ENCODE peak calls at places on chromosomes 13 and 19, in four cellular contexts. X is neural progenitor cell, H is fibroblast of lung, V is endodermal cell. B is an unnamed sample.

GRCh38 chr19:23415034-23415433 is 19.8 kb upstream of the ZNF91 start:
- DNase-seq in H (no peak), X (peak; percentile 42), V (no peak), B (no peak)

GRCh38 chr19:39740395-39740794 is 2.6 kb upstream of the CLC start:
- DNase-seq in V (no peak), H (no peak), X (no peak), B (no peak)

GRCh38 chr19:18967358-18968146 is 26.5 kb upstream of the HOMER3 start:
- DNase-seq in X (no peak), V (no peak), H (peak; percentile 13), B (peak; percentile 33)

GRCh38 chr13:87259479-87260083 is 411.6 kb upstream of the SLITRK5 start:
- DNase-seq in H (peak; percentile 12), X (peak; percentile 61), V (peak; percentile 79), B (no peak)

GRCh38 chr13:50161052-50161451 is 145.8 kb downstream of the KCNRG start:
- DNase-seq in V (no peak), H (peak; percentile 45), X (no peak), B (peak; percentile 42)

GRCh38 chr19:1166872-1167573 is 7.0 kb downstream of the SBNO2 start:
- DNase-seq in X (no peak), V (no peak), H (no peak), B (no peak)

GRCh38 chr19:33419763-33420080 is 46.2 kb downstream of the CEBPG start:
- DNase-seq in V (peak; percentile 92), H (no peak), X (peak; percentile 88), B (no peak)

GRCh38 chr13:20826301-20826700 is 52.5 kb upstream of the EEF1AKMT1 start:
- DNase-seq in H (no peak), X (no peak), V (no peak), B (no peak)

GRCh38 chr19:38070573-38070972 is 153.4 kb downstream of the DPF1 start:
- DNase-seq in H (peak; percentile 43), X (no peak), V (no peak), B (peak; percentile 69)

GRCh38 chr19:1474011-1474764 is 4.8 kb downstream of the C19orf25 start:
- DNase-seq in X (no peak), H (no peak), V (no peak), B (peak; percentile 47)

GRCh38 chr19:5973867-5974635 is 3.9 kb downstream of the RANBP3 start:
- DNase-seq in V (no peak), H (no peak), X (no peak), B (no peak)

GRCh38 chr13:33761744-33762143 is 56.2 kb upstream of the RFC3 start:
- DNase-seq in X (peak; percentile 26), V (peak; percentile 46), H (no peak), B (peak; percentile 8)

GRCh38 chr19:41933693-41934426 is 5.6 kb upstream of the ERFL start:
- DNase-seq in X (no peak), H (no peak), V (peak; percentile 59), B (no peak)

GRCh38 chr19:39314016-39314728 is 6.5 kb downstream of the LRFN1 start:
- DNase-seq in V (no peak), H (no peak), X (no peak), B (no peak)

GRCh38 chr19:27822336-27822735 is 1390.6 kb downstream of the UQCRFS1 start:
- DNase-seq in H (no peak), X (no peak), V (no peak), B (peak; percentile 56)

GRCh38 chr13:113562085-113562749 is 22.3 kb upstream of the TFDP1 start:
- DNase-seq in H (peak; percentile 73), X (peak; percentile 93), V (peak; percentile 93), B (peak; percentile 61)

GRCh38 chr13:44148159-44148929 is 225.3 kb upstream of the SERP2 start:
- DNase-seq in X (peak; percentile 22), V (no peak), H (no peak), B (no peak)

GRCh38 chr13:93652942-93653341 is 426.3 kb downstream of the GPC6 start:
- DNase-seq in H (no peak), X (no peak), V (no peak), B (no peak)

GRCh38 chr19:18768997-18769891 is 21.9 kb downstream of the COMP start:
- DNase-seq in X (no peak), H (no peak), V (no peak), B (no peak)

GRCh38 chr13:44197791-44198770 is 175.5 kb upstream of the SERP2 start:
- DNase-seq in V (no peak), X (no peak), H (peak; percentile 43), B (peak; percentile 48)

GRCh38 chr19:48950830-48951519 is 3.7 kb upstream of the BAX start:
- DNase-seq in H (no peak), X (no peak), V (no peak), B (no peak)

GRCh38 chr19:9966448-9966847 is 30.1 kb upstream of the OLFM2 start:
- DNase-seq in X (peak; percentile 39), V (peak; percentile 85), H (no peak), B (no peak)

GRCh38 chr13:39406688-39407087 is 196.3 kb downstream of the LHFPL6 start:
- DNase-seq in X (no peak), V (no peak), H (no peak), B (no peak)

DNA sequence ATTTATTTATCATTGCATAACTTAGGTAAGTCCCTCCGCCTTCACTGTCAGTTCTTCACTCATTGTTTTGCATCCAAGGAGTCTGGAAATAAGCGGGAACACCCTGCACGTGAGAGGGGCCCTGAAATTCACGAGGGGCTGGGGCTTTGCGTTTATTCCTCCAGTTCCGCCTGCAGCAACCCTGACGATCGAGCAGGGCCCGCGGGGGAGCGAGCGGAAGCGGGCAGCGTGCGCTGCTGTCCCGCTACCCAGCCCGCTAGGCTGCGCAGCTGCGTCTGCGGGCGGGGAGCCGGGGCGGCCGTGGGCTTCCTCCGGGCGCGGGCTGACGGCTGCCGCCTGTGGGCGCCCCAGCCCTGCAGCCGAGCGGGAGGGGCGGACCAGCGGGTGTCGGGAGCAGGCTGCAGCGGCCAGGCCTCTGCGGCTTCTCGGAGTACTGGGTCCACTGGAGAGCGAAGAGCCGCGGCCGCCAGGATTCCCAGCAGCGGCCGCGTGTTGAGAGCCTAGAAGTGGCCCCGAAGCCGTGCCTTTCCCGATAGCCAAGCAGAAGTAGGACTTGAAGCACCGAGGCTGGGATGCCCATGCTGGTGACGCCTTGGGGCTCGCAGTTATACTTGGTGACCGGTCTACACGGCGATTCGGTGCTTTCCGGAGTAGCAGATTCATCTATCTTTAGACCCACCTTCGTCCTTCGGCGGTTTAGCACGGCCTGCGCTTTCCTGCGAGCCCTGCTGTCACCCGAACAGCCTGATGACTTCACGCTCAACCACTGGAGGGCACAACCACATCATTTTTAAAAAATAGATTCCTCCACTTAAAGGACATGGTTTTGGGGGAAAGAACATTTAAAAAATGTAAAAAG is 32.9 kb upstream of the SACS start:
- DNase-seq in H (peak; percentile 88), V (peak; percentile 90), X (peak; percentile 85), B (peak; percentile 73)
- H3K9ac ChIP-seq in H (peak overlapping the region; percentile 58), V (no peak overlapping the region), X (no peak overlapping the region), B (peak overlapping the region; percentile 82)

DNA sequence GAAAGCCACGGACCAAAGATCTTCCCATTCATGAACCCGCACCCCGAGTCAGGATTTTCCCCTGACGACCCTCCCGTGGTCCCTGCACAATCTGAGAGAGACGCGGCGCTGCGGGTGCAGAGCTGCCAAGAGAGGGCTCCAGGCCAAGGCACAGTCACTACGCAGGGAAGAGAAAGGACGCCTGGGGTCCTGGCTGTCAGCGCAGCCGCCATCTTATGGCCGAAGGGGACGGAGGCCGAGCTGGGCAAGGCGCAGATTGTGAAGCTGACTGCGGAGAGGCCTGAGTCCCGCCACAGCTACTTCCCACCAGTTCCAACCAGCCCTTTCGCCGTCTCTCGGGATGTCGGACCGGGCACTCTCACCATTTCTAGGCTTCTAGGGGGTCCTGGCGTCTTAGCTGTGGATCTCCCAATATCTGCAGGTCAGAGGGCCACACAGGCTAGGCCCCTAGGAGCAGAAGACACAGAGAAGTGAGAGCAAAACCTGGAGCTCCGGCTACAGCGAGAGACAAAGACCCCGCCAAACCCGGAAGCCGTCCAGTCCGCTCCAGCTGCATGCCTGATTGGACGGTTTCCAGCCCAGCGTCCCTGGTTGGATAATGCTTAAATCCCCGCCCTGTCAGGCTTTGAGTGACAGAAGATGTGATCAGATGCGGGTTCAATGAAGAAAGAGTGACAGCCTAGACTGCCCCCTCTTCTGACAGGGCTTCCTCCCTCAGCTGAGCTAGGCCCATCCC is at the start of gene ZNF100:
- DNase-seq in H (peak; percentile 92), X (peak; percentile 96), V (peak; percentile 97), B (peak; percentile 86)
- H3K9me3 ChIP-seq in H (no peaks in the 10 kb centered on the region), X (no peaks in the 10 kb centered on the region), V (peaks cover 13% of the 10 kb centered on the region), B (no peaks in the 10 kb centered on the region)

GRCh38 chr13:96766311-96766710 is 228.0 kb downstream of the OXGR1 start:
- DNase-seq in H (no peak), X (no peak), V (no peak), B (no peak)

GRCh38 chr13:96768524-96768923 is 225.8 kb downstream of the OXGR1 start:
- DNase-seq in X (no peak), H (no peak), V (no peak), B (no peak)

GRCh38 chr13:96762876-96763275 is 231.4 kb downstream of the OXGR1 start:
- DNase-seq in X (no peak), H (no peak), V (no peak), B (no peak)
- TF ChIP-seq CTCF in X (no peak), H (no peak), V (no peak), B (no peak)

DNA sequence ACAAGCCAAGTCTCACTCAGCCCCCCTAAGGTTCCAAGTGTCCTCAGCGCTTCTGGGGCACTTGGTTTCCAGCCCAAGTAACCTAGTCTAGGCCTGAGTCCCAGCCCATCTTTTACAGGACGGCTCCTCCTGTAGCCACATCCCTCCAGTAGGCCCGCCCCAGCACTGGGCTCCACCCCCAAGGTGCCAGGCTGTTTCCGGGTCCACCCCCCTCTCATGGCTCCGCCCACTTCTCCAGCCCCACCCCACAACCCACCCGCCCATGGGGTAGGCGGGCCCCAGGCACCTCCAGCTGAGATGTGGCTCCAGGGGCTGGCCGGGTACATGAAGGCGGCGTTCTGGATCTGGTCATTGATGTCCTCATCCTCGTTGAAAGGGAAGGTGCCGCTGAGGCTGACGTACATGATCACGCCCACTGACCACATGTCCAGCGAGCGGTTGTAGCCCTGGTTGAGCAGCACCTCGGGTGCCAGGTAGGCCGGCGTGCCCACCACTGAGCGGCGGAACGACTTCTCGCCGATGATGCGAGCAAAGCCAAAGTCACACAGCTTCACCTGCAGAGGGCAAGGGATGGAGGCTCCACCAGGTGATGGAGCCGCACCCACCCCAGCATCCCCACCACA is 17.2 kb upstream of the DACT3 start:
- DNase-seq in H (no peak), V (peak; percentile 95), X (peak; percentile 46), B (no peak)
- H3K9ac ChIP-seq in H (no peak overlapping the region), V (no peak overlapping the region), X (no peak overlapping the region), B (no peak overlapping the region)

DNA sequence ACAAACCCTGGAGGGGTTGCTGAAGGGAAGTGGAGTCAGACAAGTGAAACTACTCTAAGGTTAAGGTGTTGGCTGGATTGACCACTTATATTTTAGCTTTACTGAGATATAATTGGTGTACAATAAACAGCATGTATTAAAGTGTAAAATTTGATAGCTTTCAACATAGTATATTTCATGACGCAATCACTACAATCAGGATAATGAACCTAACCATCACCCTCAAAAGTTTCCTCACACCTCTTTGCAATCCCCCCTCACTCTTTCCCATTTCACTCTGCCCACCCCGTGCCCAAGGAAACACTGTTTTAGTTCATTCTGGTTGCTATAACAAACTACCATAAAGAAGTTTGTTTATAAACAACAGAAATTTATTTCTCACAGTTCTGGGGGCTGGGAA is 508.0 kb downstream of the FGF9 start:
- DNase-seq in X (no peak), H (no peak), V (no peak), B (no peak)
- H3K9me3 ChIP-seq in X (no peaks in the 10 kb centered on the region), H (no peaks in the 10 kb centered on the region), V (peaks cover 17% of the 10 kb centered on the region), B (no peaks in the 10 kb centered on the region)

GRCh38 chr19:45774765-45775164 is 5.7 kb upstream of the SIX5 start:
- DNase-seq in X (no peak), V (peak; percentile 94), H (no peak), B (no peak)
- TF ChIP-seq CTCF in X (no peak), V (peak; percentile 75), H (no peak), B (no peak)

GRCh38 chr13:97275265-97275664 is 53.1 kb downstream of the MBNL2 start:
- DNase-seq in V (no peak), H (peak; percentile 94), X (no peak), B (peak; percentile 86)
- H3K9ac ChIP-seq in V (no peak overlapping the region), H (no peak overlapping the region), X (no peak overlapping the region), B (peak overlapping the region; percentile 77)

B was measured in astrocyte.